ENCODE peak calls at places on chromosomes 16 and 17, in eight cellular contexts. K is GM23248, B is OCI-LY7, W is HCT116, P is GM23338, O is PC-9, A is MM.1S, V is SK-N-SH. Z is an unnamed sample.

GRCh38 chr16:3950343-3951193 is 70.1 kb upstream of the CREBBP start:
- DNase-seq in W (no peak), O (peak; percentile 80), K (peak; percentile 99), B (no peak), P (no peak), A (no peak), V (no peak), Z (no peak)

GRCh38 chr16:24580665-24581064 is 41.3 kb downstream of the RBBP6 start:
- DNase-seq in K (peak; percentile 67), P (no peak), O (no peak), A (no peak), W (no peak), B (no peak), V (peak; percentile 41), Z (no peak)

GRCh38 chr17:59427996-59428395 is 96.5 kb downstream of the YPEL2 start:
- DNase-seq in A (no peak), P (no peak), K (peak; percentile 89), O (no peak), V (no peak), B (no peak), W (no peak), Z (no peak)

GRCh38 chr17:38436386-38436785 is 8.1 kb downstream of the ARHGAP23 start:
- DNase-seq in V (no peak), K (no peak), P (no peak), B (no peak), A (no peak), W (no peak), O (no peak), Z (no peak)

GRCh38 chr16:83143788-83144187 is 517.0 kb downstream of the CDH13 start:
- DNase-seq in B (no peak), V (no peak), A (no peak), P (no peak), K (no peak), O (no peak), W (no peak), Z (no peak)

GRCh38 chr17:42918902-42919521 is 18.4 kb downstream of the G6PC1 start:
- DNase-seq in A (peak; percentile 51), K (no peak), B (no peak), W (no peak), V (no peak), P (no peak), O (no peak), Z (no peak)

GRCh38 chr17:37273419-37274051 is 102.2 kb upstream of the C17orf78 start:
- DNase-seq in P (peak; percentile 8), V (peak; percentile 9), K (peak; percentile 13), B (no peak), A (no peak), O (no peak), W (no peak), Z (no peak)

GRCh38 chr17:39632153-39632941 is 4.6 kb upstream of the STARD3 start:
- DNase-seq in W (peak; percentile 80), K (no peak), A (no peak), O (no peak), B (no peak), V (no peak), P (no peak), Z (no peak)

GRCh38 chr16:10993649-10994048 is 49.3 kb downstream of the CLEC16A start:
- DNase-seq in K (no peak), A (no peak), O (no peak), B (no peak), V (no peak), P (no peak), W (no peak), Z (no peak)

GRCh38 chr17:66676421-66676820 is 158.5 kb upstream of the CACNG5 start:
- DNase-seq in A (no peak), B (no peak), V (no peak), W (peak; percentile 71), K (peak; percentile 36), P (no peak), O (peak; percentile 89), Z (no peak)

GRCh38 chr17:9255838-9256237 is 234.5 kb downstream of the NTN1 start:
- DNase-seq in K (peak; percentile 61), B (no peak), W (no peak), V (no peak), A (no peak), P (no peak), O (no peak), Z (no peak)

GRCh38 chr16:80563807-80564206 is 23.0 kb downstream of the DYNLRB2 start:
- DNase-seq in B (no peak), O (no peak), A (no peak), V (no peak), P (no peak), W (no peak), K (no peak), Z (no peak)

GRCh38 chr16:80557037-80557436 is 16.2 kb downstream of the DYNLRB2 start:
- DNase-seq in V (no peak), A (no peak), B (no peak), K (no peak), O (no peak), P (no peak), W (no peak), Z (no peak)

GRCh38 chr16:80563066-80563465 is 22.3 kb downstream of the DYNLRB2 start:
- DNase-seq in O (no peak), B (no peak), V (no peak), K (no peak), W (no peak), P (no peak), A (no peak), Z (no peak)

GRCh38 chr16:80556481-80556880 is 15.7 kb downstream of the DYNLRB2 start:
- DNase-seq in K (no peak), V (no peak), A (no peak), W (no peak), P (no peak), B (no peak), O (no peak), Z (no peak)

GRCh38 chr16:80559369-80559768 is 18.6 kb downstream of the DYNLRB2 start:
- DNase-seq in W (no peak), P (no peak), A (no peak), V (no peak), K (no peak), O (no peak), B (no peak), Z (no peak)
- H3K9me2 ChIP-seq in W (no peaks in the 10 kb centered on the region), P (peaks cover 3% of the 10 kb centered on the region), A (no peaks in the 10 kb centered on the region), V (no peaks in the 10 kb centered on the region), K (no peaks in the 10 kb centered on the region), O (no peaks in the 10 kb centered on the region), B (no peaks in the 10 kb centered on the region), Z (no peaks in the 10 kb centered on the region)

DNA sequence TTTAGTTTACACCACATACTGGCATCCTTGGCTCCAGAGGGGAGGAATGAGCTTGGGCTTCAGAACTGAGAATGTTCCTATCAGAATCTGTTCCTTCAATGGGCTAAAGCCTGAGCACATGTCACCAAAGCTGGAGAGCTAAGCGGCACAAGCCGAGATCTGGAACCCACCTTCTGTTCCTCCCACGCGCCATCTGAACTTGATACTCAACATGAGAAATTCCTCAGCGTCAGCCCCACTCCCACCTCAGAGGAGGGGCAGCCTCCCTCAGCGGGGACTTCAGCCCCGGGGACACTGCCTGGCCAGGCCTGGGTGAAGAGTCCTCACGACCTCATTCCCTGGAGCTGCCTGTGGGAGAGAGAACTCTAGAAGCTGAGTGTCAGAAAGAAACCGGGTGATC is 22.8 kb upstream of the SLC47A1 start:
- DNase-seq in O (no peak), P (no peak), V (no peak), A (no peak), B (no peak), W (no peak), K (no peak), Z (no peak)
- H2AFZ ChIP-seq in O (no peak overlapping the region), P (peak overlapping the region; percentile 40), V (no peak overlapping the region), A (no peak overlapping the region), B (peak overlapping the region; percentile 1), W (no peak overlapping the region), K (no peak overlapping the region), Z (no peak overlapping the region)

DNA sequence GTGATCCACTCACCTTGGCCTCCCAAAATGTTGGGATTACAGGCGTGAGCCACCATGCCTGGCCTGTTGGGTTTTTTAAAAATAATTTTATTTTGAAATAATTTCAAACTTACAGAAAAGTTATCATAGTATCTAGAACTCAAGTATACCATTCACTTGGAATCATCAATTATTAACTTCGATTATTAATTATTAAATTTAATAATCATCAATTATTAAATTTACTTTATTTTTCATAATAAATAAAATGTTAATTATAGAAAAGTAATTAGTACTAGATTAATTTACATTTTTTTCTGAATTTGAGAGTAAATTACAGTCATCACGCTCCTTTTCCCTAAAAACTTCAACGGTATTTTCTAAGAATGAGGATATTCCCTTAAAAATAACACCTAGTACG is 13.7 kb upstream of the SKAP1 start:
- DNase-seq in O (no peak), P (no peak), W (no peak), V (no peak), K (no peak), A (no peak), B (no peak), Z (no peak)
- H3K4me1 ChIP-seq in O (no peaks in the 10 kb centered on the region), P (no peaks in the 10 kb centered on the region), W (no peaks in the 10 kb centered on the region), V (no peaks in the 10 kb centered on the region), K (no peaks in the 10 kb centered on the region), A (peaks cover 44% of the 10 kb centered on the region), B (peaks cover 71% of the 10 kb centered on the region), Z (peaks cover 58% of the 10 kb centered on the region)

GRCh38 chr17:28115046-28115445 is 72.6 kb downstream of the NLK start:
- DNase-seq in B (no peak), V (no peak), W (no peak), A (no peak), O (no peak), K (no peak), P (no peak), Z (no peak)
- H3K9me2 ChIP-seq in B (no peaks in the 10 kb centered on the region), V (no peaks in the 10 kb centered on the region), W (no peaks in the 10 kb centered on the region), A (no peaks in the 10 kb centered on the region), O (no peaks in the 10 kb centered on the region), K (no peaks in the 10 kb centered on the region), P (no peaks in the 10 kb centered on the region), Z (no peaks in the 10 kb centered on the region)

Z was measured in Karpas-422.